ENCODE peak calls at places on chromosomes 1 and 21, in eight cellular contexts. N, Y, R, F, Q, B, V and D are unnamed samples.

GRCh38 chr1:40316595-40317393 is at the start of gene COL9A2:
- DNase-seq in N (peak), Y (peak), R (peak), F (no peak), Q (no peak), B (no peak), V (peak), D (no peak)

GRCh38 chr1:201309420-201309819 is 26.1 kb downstream of the PKP1 start:
- DNase-seq in N (peak), Y (peak), R (peak), F (no peak), Q (no peak), B (peak), V (peak), D (peak)

GRCh38 chr1:53328009-53328489 is at the start of gene LRP8:
- DNase-seq in N (peak), Y (peak), R (peak), F (peak), Q (no peak), B (peak), V (peak), D (peak)

GRCh38 chr1:99599678-99600175 is 46.2 kb upstream of the PALMD start:
- DNase-seq in N (no peak), Y (peak), R (no peak), F (peak), Q (no peak), B (peak), V (peak), D (peak)

GRCh38 chr1:34742667-34743270 is 12.1 kb upstream of the GJB5 start:
- DNase-seq in N (peak), Y (peak), R (peak), F (peak), Q (no peak), B (peak), V (peak), D (peak)

GRCh38 chr21:27804515-27804914 is 837.6 kb upstream of the ADAMTS5 start:
- DNase-seq in N (no peak), Y (no peak), R (no peak), F (no peak), Q (no peak), B (no peak), V (no peak), D (peak)

GRCh38 chr1:174160603-174161002 is 1.3 kb downstream of the RABGAP1L start:
- DNase-seq in N (no peak), Y (no peak), R (no peak), F (no peak), Q (no peak), B (no peak), V (no peak), D (no peak)

GRCh38 chr1:204746838-204747442 is 61.4 kb upstream of the LRRN2 start:
- DNase-seq in N (peak), Y (peak), R (peak), F (peak), Q (no peak), B (no peak), V (peak), D (no peak)

GRCh38 chr1:29540801-29541357 is 304.6 kb downstream of the PTPRU start:
- DNase-seq in N (no peak), Y (no peak), R (no peak), F (no peak), Q (no peak), B (no peak), V (no peak), D (no peak)

GRCh38 chr21:26394341-26394740 is 178.7 kb downstream of the CYYR1 start:
- DNase-seq in N (no peak), Y (peak), R (no peak), F (no peak), Q (no peak), B (no peak), V (no peak), D (no peak)

GRCh38 chr1:178192686-178193085 is 98.8 kb downstream of the RASAL2 start:
- DNase-seq in N (no peak), Y (peak), R (no peak), F (peak), Q (no peak), B (peak), V (peak), D (no peak)

GRCh38 chr1:93925206-93925605 is 16.0 kb upstream of the GCLM start:
- DNase-seq in N (no peak), Y (no peak), R (no peak), F (no peak), Q (no peak), B (no peak), V (no peak), D (no peak)

GRCh38 chr1:93917302-93917701 is 8.1 kb upstream of the GCLM start:
- DNase-seq in N (no peak), Y (no peak), R (no peak), F (no peak), Q (no peak), B (no peak), V (no peak), D (no peak)

GRCh38 chr1:93919780-93920179 is 10.6 kb upstream of the GCLM start:
- DNase-seq in N (no peak), Y (no peak), R (no peak), F (no peak), Q (no peak), B (no peak), V (no peak), D (no peak)
- TF ChIP-seq CTCF in N (no peak), Y (no peak), R (no peak), F (no peak), Q (no peak), B (no peak), V (no peak), D (no peak)

DNA sequence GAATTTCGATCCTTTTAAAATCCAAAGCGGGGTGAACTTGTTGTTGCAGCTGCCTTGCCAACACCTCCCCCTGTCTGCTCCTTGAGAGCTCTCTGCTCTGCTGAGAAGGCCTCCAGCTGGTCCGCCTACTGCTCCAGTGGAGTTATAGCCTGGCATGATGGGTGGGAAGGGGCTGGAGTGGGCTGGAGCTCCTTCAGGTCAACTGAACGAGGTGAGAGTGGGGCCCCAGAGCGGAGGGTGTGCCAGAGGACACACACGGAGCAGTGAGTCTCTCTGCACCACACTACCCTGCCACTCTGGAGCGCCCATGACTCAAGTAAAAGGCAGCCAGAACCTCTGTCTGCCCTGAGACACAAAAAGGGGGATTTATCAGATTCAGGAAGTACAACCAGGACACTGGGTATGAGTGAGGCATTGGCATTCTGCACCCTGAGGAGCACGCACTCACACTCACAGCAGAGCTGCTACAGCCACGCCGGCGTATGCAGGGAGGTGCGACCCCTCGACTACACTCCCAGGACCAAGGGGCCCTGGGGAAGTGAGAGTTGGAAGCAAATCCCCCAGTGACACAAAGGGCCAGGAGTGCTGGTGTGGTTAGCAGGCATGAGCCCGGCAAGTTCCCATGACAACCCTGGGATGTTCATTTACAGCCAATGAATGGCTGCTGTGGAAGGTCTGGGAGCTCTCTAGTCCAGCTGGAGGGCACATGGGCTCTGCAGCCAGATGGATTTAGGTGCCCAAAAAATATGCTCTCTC is 28.0 kb upstream of the EVA1B start:
- DNase-seq in N (peak), Y (peak), R (peak), F (peak), Q (peak), B (peak), V (peak), D (no peak)
- TF ChIP-seq CTCF in N (no peak), Y (peak), R (no peak), F (no peak), Q (no peak), B (no peak), V (no peak), D (no peak)

DNA sequence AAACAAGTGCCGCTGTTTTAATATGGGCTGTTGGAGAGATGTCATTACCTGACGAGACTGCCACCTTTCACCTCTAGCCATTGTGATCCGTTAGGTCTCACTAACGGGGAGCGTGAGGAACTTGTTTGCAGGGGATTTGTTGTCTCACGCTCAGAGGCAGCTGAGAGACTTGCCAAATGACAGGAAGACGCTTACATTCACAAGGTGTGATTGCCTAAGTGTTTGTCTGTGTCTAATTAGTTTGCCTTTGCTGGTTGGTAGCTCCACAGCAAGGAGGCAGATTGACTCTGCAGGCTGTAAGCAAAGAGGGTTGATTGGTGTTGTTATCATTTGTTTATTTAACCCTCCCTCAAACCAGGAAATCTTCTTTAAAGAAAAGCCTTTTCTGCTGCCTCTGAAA is 203.7 kb downstream of the ZNF326 start:
- DNase-seq in N (no peak), Y (peak), R (no peak), F (no peak), Q (no peak), B (no peak), V (no peak), D (no peak)
- TF ChIP-seq CTCF in N (no peak), Y (no peak), R (no peak), F (no peak), Q (no peak), B (no peak), V (no peak), D (no peak)

GRCh38 chr1:51569284-51570062 is 47.4 kb upstream of the OSBPL9 start:
- DNase-seq in N (no peak), Y (peak), R (no peak), F (peak), Q (no peak), B (peak), V (peak), D (no peak)
- TF ChIP-seq CTCF in N (no peak), Y (peak), R (no peak), F (no peak), Q (no peak), B (no peak), V (peak), D (no peak)

DNA sequence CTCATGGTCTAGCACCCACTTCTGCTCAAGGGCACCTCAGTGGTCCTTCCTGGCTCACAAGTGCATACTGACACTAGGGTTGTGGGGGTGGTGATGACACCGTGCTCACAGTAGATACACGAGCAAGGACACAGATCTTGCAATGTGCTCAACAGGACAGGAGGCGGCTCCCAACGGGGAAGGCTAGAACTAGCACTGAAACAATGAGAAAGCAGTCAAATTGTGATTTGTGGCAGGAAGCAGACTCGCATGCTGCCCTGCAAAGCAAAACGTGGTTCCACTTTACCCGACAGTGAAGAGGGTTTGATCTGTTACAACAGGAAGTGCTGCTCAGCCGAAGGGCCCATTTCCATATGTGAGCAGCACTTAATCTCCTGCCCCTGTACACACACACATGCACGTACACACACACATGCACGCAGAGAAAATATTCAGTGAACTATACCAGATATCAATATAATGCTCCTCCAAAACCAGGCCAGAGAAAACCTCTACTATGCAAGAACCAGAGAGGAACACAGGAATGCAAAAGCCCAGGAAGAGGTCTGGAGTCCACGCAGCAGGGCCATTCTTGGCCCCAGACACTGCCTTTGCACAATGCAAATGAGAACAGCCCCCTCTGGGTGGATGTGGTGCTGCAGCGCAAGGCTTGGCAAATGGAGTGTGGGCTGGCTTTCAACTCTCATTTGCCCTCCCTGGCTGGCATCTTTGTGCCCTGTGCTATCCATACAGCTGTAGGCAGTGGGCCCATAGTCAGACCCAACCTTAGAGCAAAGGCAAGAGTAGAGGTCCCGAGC is 47.1 kb downstream of the KANK4 start:
- DNase-seq in N (no peak), Y (no peak), R (no peak), F (no peak), Q (no peak), B (no peak), V (no peak), D (no peak)
- TF ChIP-seq CTCF in N (no peak), Y (no peak), R (peak), F (peak), Q (no peak), B (no peak), V (no peak), D (no peak)

GRCh38 chr1:65263286-65263685 is 46.1 kb upstream of the DNAJC6 start:
- DNase-seq in N (no peak), Y (no peak), R (no peak), F (no peak), Q (no peak), B (no peak), V (no peak), D (no peak)

GRCh38 chr1:65267291-65268087 is 41.9 kb upstream of the DNAJC6 start:
- DNase-seq in N (no peak), Y (no peak), R (no peak), F (no peak), Q (no peak), B (no peak), V (no peak), D (no peak)

GRCh38 chr1:65264197-65264929 is 45.0 kb upstream of the DNAJC6 start:
- DNase-seq in N (peak), Y (peak), R (peak), F (peak), Q (no peak), B (no peak), V (no peak), D (no peak)

GRCh38 chr1:65266501-65266900 is 42.8 kb upstream of the DNAJC6 start:
- DNase-seq in N (no peak), Y (no peak), R (no peak), F (no peak), Q (no peak), B (no peak), V (no peak), D (no peak)

DNA sequence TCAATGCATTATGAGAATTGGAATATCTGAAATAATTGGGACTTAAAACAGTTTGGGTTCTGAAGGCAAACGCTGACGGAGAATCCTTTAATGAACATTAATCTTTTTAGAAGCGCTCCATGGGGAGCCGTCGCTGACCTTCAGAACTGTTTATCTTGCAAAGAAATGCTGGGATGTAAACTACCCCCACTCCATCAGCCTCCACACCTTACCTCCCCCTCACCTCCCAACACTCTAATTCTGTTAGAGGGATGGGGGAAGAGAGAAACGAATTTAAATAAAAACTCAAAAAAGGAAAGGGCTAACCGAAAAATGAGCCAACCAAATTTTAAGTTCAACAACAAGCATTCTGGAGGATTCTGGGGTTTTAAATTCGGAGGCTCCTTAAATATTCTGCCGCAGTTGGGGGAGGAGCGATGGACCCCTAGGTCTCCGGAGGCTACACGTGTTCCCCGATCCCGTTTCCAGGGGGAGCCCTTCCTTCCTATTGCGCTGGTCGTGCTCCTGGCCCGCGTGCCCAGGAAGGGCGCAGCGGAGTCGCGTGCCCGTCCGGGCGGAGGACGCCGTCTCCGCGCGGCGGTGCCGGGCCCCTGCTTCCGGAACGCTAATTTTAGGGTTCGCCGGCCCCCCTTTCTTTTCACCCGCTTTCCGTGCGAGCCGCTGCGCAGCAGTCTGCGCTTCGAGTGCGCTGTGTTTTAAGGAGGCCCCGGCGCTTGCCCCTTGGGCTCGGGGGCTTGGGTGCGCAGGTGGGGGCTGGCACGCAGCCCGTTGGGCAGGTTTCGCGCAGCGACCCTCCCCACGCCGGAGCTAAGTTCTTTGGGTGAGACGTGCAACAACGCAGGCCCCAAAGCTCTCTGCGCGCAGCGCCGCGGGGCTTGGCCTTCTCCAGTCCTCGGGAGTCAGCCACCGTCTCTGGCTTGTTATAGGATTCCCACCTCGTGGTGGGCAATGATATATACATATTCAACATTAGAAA is 43.8 kb upstream of the DNAJC6 start:
- DNase-seq in N (peak), Y (peak), R (peak), F (peak), Q (no peak), B (no peak), V (no peak), D (peak)
- TF ChIP-seq CTCF in N (peak), Y (peak), R (peak), F (peak), Q (peak), B (no peak), V (no peak), D (peak)